ENCODE peak calls at places on chromosomes 6 and 20, in seven cellular contexts. N is CD8-positive, alpha-beta T cell; U is uterus; D is brain microvascular endothelial cell; O is GM23248; Y is cardiac muscle cell; X is prostate gland. L is an unnamed sample.

GRCh38 chr6:126040826-126041225 is 54.5 kb downstream of the TRMT11 start:
- DNase-seq in X (no peak), U (no peak), O (peak), D (peak), Y (peak), N (no peak), L (no peak)

GRCh38 chr6:17281100-17281496 is at the start of gene RBM24:
- DNase-seq in X (peak), O (peak), N (no peak), Y (peak), U (peak), D (peak), L (no peak)

GRCh38 chr6:41633235-41633634 is 5.0 kb upstream of the MDFI start:
- DNase-seq in D (no peak), O (no peak), U (no peak), N (no peak), Y (no peak), X (no peak), L (no peak)

GRCh38 chr6:35089935-35090505 is 51.1 kb downstream of the TCP11 start:
- DNase-seq in O (peak), U (no peak), D (peak), Y (peak), N (no peak), X (no peak), L (no peak)

GRCh38 chr6:72553531-72554202 is 68.2 kb upstream of the KCNQ5 start:
- DNase-seq in N (no peak), U (no peak), D (peak), O (peak), X (no peak), Y (peak), L (no peak)

GRCh38 chr6:126721581-126722145 is 381.7 kb downstream of the CENPW start:
- DNase-seq in O (peak), D (peak), U (no peak), N (no peak), X (no peak), Y (peak), L (no peak)

GRCh38 chr20:53157443-53158408 is 185.6 kb downstream of the TSHZ2 start:
- DNase-seq in Y (peak), X (no peak), D (peak), N (peak), O (peak), U (no peak), L (peak)

GRCh38 chr6:137092018-137092417 is 47.3 kb upstream of the IL20RA start:
- DNase-seq in N (no peak), U (no peak), Y (peak), O (no peak), D (no peak), X (no peak), L (no peak)

GRCh38 chr6:30555428-30556005 is 772 bp downstream of the GNL1 start:
- DNase-seq in X (peak), O (peak), Y (peak), U (peak), D (peak), N (no peak), L (no peak)

GRCh38 chr20:40319741-40320499 is 369.1 kb downstream of the MAFB start:
- DNase-seq in N (no peak), D (no peak), O (no peak), U (no peak), X (no peak), Y (no peak), L (no peak)

GRCh38 chr6:34560366-34561226 is 4.5 kb upstream of the SPDEF start:
- DNase-seq in Y (peak), U (no peak), D (peak), X (no peak), N (no peak), O (peak), L (no peak)

GRCh38 chr20:59598625-59599310 is 5.6 kb upstream of the PHACTR3 start:
- DNase-seq in N (peak), X (no peak), U (no peak), D (no peak), Y (peak), O (peak), L (no peak)

GRCh38 chr6:5138995-5139827 is 54.1 kb downstream of the PPP1R3G start:
- DNase-seq in U (no peak), Y (no peak), N (no peak), X (no peak), D (no peak), O (no peak), L (no peak)

GRCh38 chr6:168468046-168468445 is 27.1 kb downstream of the SMOC2 start:
- DNase-seq in N (no peak), X (no peak), U (no peak), O (no peak), D (no peak), Y (no peak), L (no peak)

GRCh38 chr6:1380625-1381396 is 8.6 kb upstream of the FOXF2 start:
- DNase-seq in N (no peak), D (no peak), O (no peak), X (no peak), U (no peak), Y (no peak), L (no peak)

GRCh38 chr20:40339661-40340449 is 349.2 kb downstream of the MAFB start:
- DNase-seq in N (no peak), X (no peak), O (peak), D (no peak), Y (no peak), U (no peak), L (no peak)

GRCh38 chr20:23061713-23062561 is 12.5 kb upstream of the THBD start:
- DNase-seq in N (no peak), O (peak), D (peak), U (peak), X (no peak), Y (peak), L (no peak)

GRCh38 chr6:23218751-23219150 is 649.4 kb downstream of the HDGFL1 start:
- DNase-seq in N (no peak), X (no peak), U (no peak), Y (no peak), D (no peak), O (no peak), L (no peak)

GRCh38 chr20:14189794-14190402 is 147.5 kb downstream of the FLRT3 start:
- DNase-seq in Y (peak), X (peak), D (peak), N (no peak), U (no peak), O (peak), L (no peak)

GRCh38 chr20:845967-846893 is 12.7 kb downstream of the FAM110A start:
- DNase-seq in D (no peak), Y (no peak), O (no peak), U (no peak), N (no peak), X (no peak), L (no peak)

GRCh38 chr6:6585003-6585311 is 3.6 kb upstream of the LY86 start:
- DNase-seq in X (no peak), D (no peak), O (no peak), U (no peak), Y (no peak), N (no peak), L (no peak)
- H3K27ac ChIP-seq in X (no peak), D (no peak), O (no peak), U (no peak), Y (no peak), N (no peak), L (no peak)

GRCh38 chr6:42777126-42777822 is 4.6 kb upstream of the BICRAL start:
- DNase-seq in O (peak), U (no peak), D (peak), X (no peak), N (no peak), Y (no peak), L (no peak)

GRCh38 chr6:42779521-42779920 is 2.3 kb upstream of the BICRAL start:
- DNase-seq in D (no peak), Y (no peak), N (no peak), U (no peak), X (no peak), O (no peak), L (no peak)

GRCh38 chr6:42781546-42781810 is 374 bp upstream of the BICRAL start:
- DNase-seq in O (no peak), D (no peak), X (no peak), Y (no peak), U (no peak), N (peak), L (no peak)

GRCh38 chr6:42774201-42774600 is 7.7 kb upstream of the BICRAL start:
- DNase-seq in X (no peak), N (peak), D (no peak), O (no peak), U (no peak), Y (no peak), L (no peak)

DNA sequence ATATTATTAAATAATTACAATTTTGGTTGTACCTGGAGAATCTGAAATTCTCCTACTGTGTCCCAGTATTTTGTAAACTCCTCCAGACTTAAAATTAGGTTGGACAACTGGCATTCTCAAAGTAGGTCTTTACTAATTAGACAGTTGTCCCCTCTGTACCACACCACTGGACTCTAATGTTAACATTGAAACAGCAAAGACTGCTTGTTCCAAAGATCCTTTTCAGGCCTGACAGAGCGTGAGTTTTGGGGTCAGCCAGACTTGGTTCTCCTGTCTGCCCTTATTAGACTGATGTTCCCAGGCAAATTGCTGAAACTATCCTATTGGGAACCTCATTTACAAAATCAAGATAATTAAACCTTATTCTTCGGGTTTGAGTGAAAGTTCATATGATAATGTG is 3.8 kb upstream of the BICRAL start:
- DNase-seq in O (no peak), X (no peak), U (no peak), N (no peak), D (no peak), Y (no peak), L (no peak)
- H3K27ac ChIP-seq in O (no peak), X (no peak), U (no peak), N (no peak), D (no peak), Y (no peak), L (no peak)

GRCh38 chr6:32944265-32944664 is 3.4 kb upstream of the HLA-DMB start:
- DNase-seq in N (peak), D (no peak), O (no peak), U (no peak), X (no peak), Y (no peak), L (no peak)
- H3K27ac ChIP-seq in N (peak), D (no peak), O (no peak), U (no peak), X (no peak), Y (no peak), L (peak)

GRCh38 chr6:27156874-27157460 is 90.5 kb upstream of the PRSS16 start:
- DNase-seq in D (no peak), U (no peak), N (no peak), O (peak), Y (no peak), X (no peak), L (no peak)
- H3K27ac ChIP-seq in D (no peak), U (peak), N (peak), O (no peak), Y (no peak), X (peak), L (no peak)

GRCh38 chr6:43965628-43966373 is 161.5 kb downstream of the MRPL14 start:
- DNase-seq in D (no peak), Y (no peak), X (no peak), N (no peak), O (no peak), U (no peak), L (no peak)

GRCh38 chr6:43963203-43963602 is 164.0 kb downstream of the MRPL14 start:
- DNase-seq in X (no peak), Y (no peak), D (no peak), U (no peak), O (no peak), N (no peak), L (no peak)

GRCh38 chr6:43964659-43965570 is 162.3 kb downstream of the MRPL14 start:
- DNase-seq in X (no peak), Y (peak), N (no peak), O (no peak), U (no peak), D (no peak), L (no peak)

GRCh38 chr6:43963877-43964658 is 163.2 kb downstream of the MRPL14 start:
- DNase-seq in D (no peak), Y (no peak), O (no peak), X (no peak), N (no peak), U (no peak), L (no peak)

GRCh38 chr6:43962458-43962857 is 164.8 kb downstream of the MRPL14 start:
- DNase-seq in Y (peak), D (no peak), O (peak), U (no peak), X (no peak), N (no peak), L (no peak)
- H3K27ac ChIP-seq in Y (no peak), D (no peak), O (no peak), U (no peak), X (no peak), N (no peak), L (no peak)